ENCODE peak calls at places on chromosomes 11 and 22, in four cellular contexts. L, G, X and C are unnamed samples.
A peak's percentile ranks its signal among the peaks of the same experiment; 100 is the strongest.

GRCh38 chr11:44916797-44917196 is 33.9 kb downstream of the TP53I11 start:
- DNase-seq in L (no peak), X (no peak), G (no peak), C (peak; percentile 47)

GRCh38 chr22:30733081-30733680 is 38.5 kb downstream of the OSBP2 start:
- DNase-seq in X (no peak), L (no peak), G (no peak), C (no peak)

GRCh38 chr11:19672591-19673206 is 39.9 kb upstream of the NAV2 start:
- DNase-seq in L (no peak), X (no peak), G (no peak), C (no peak)

GRCh38 chr22:37806409-37807338 is 1.1 kb upstream of the GCAT start:
- DNase-seq in L (peak; percentile 50), X (peak; percentile 62), G (no peak), C (peak; percentile 65)

GRCh38 chr11:108609681-108610080 is 16.1 kb upstream of the EXPH5 start:
- DNase-seq in G (no peak), X (no peak), L (no peak), C (no peak)

GRCh38 chr11:8283510-8284272 is 20.0 kb upstream of the LMO1 start:
- DNase-seq in X (peak; percentile 36), L (peak; percentile 36), G (no peak), C (no peak)

GRCh38 chr22:27877501-27877900 is 41.6 kb downstream of the PITPNB start:
- DNase-seq in X (no peak), L (no peak), G (no peak), C (no peak)

GRCh38 chr22:49199224-49199623 is 628.4 kb downstream of the BRD1 start:
- DNase-seq in L (no peak), G (no peak), X (no peak), C (no peak)

GRCh38 chr11:5280582-5281102 is 10.9 kb upstream of the HBE1 start:
- DNase-seq in X (no peak), L (peak; percentile 74), G (peak; percentile 56), C (peak; percentile 13)

GRCh38 chr22:37177221-37177620 is 10.8 kb downstream of the C1QTNF6 start:
- DNase-seq in G (no peak), L (no peak), X (no peak), C (no peak)

GRCh38 chr22:38187413-38188212 is 6.0 kb upstream of the PLA2G6 start:
- DNase-seq in G (peak; percentile 43), X (no peak), L (peak; percentile 77), C (peak; percentile 31)

GRCh38 chr11:71568707-71569349 is 3.5 kb downstream of the KRTAP5-10 start:
- DNase-seq in X (no peak), L (no peak), G (no peak), C (no peak)

GRCh38 chr11:19820100-19820499 is 107.5 kb downstream of the NAV2 start:
- DNase-seq in G (peak; percentile 68), L (no peak), X (peak; percentile 55), C (no peak)

GRCh38 chr11:131533164-131533563 is 162.7 kb downstream of the NTM start:
- DNase-seq in X (no peak), G (no peak), L (no peak), C (no peak)

GRCh38 chr11:95589893-95590612 is 199.5 kb downstream of the FAM76B start:
- DNase-seq in G (no peak), L (no peak), X (no peak), C (no peak)

GRCh38 chr22:36365020-36365411 is 22.8 kb downstream of the MYH9 start:
- DNase-seq in X (peak; percentile 65), L (peak; percentile 91), G (no peak), C (peak; percentile 84)

GRCh38 chr11:65710424-65710823 is 1.6 kb upstream of the KAT5 start:
- DNase-seq in X (no peak), G (no peak), L (no peak), C (no peak)

GRCh38 chr11:33445761-33446161 is 188.6 kb downstream of the HIPK3 start:
- DNase-seq in L (no peak), G (no peak), X (no peak), C (no peak)

GRCh38 chr11:72430743-72431570 is 3.4 kb downstream of the CLPB start:
- DNase-seq in X (peak; percentile 54), G (no peak), L (peak; percentile 69), C (peak; percentile 62)

GRCh38 chr22:24582111-24582814 is 10.6 kb downstream of the LRRC75B start:
- DNase-seq in X (no peak), G (no peak), L (no peak), C (no peak)

GRCh38 chr11:114395776-114396175 is 4.5 kb downstream of the C11orf71 start:
- DNase-seq in L (no peak), X (no peak), G (no peak), C (peak; percentile 7)

GRCh38 chr11:62088331-62088933 is 35.4 kb upstream of the INCENP start:
- DNase-seq in L (no peak), X (no peak), G (no peak), C (no peak)

GRCh38 chr22:46656856-46657654 is 36.9 kb downstream of the GRAMD4 start:
- DNase-seq in X (no peak), L (no peak), G (no peak), C (no peak)

GRCh38 chr11:77140231-77140959 is 12.3 kb downstream of the MYO7A start:
- DNase-seq in L (no peak), X (peak; percentile 37), G (no peak), C (no peak)

GRCh38 chr11:78149646-78150045 is 10.2 kb upstream of the ALG8 start:
- DNase-seq in G (no peak), X (no peak), L (peak; percentile 26), C (peak; percentile 10)

GRCh38 chr22:23695141-23695540 is 4.3 kb downstream of the RGL4 start:
- DNase-seq in L (no peak), X (no peak), G (no peak), C (no peak)

GRCh38 chr11:116714902-116715301 is 57.9 kb downstream of the BUD13 start:
- DNase-seq in X (no peak), L (no peak), G (no peak), C (no peak)

GRCh38 chr11:116715383-116715782 is 57.4 kb downstream of the BUD13 start:
- DNase-seq in G (no peak), X (no peak), L (no peak), C (no peak)

GRCh38 chr11:116712428-116712827 is 60.4 kb downstream of the BUD13 start:
- DNase-seq in L (no peak), G (no peak), X (no peak), C (no peak)

GRCh38 chr11:116719102-116719501 is 53.7 kb downstream of the BUD13 start:
- DNase-seq in L (no peak), G (no peak), X (no peak), C (peak; percentile 27)

DNA sequence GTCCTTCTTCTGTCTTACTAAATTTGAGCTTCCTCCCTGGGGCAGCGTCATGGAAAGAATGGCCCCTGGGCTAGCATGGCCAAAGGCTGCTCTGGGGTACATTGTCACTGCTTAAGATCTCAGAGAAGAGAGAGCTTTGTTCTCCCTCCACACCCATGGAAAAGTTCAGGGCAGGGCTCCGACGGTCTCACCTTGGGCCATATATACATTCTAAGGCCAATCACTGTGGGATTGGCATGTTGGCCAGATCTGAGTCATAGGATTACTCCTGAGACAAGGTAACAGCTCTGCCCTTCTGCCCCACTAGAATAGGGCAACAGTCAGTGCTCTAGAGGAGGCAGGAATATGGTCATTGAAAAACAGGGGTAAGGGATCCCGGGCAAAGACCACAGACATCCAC is 56.2 kb downstream of the BUD13 start:
- DNase-seq in X (no peak), G (no peak), L (no peak), C (peak; percentile 90)
- H3K27me3 ChIP-seq in X (no peaks in the 10 kb centered on the region), G (no peaks in the 10 kb centered on the region), L (no peaks in the 10 kb centered on the region), C (no peaks in the 10 kb centered on the region)

GRCh38 chr11:555500-556174 is 4.9 kb downstream of the LMNTD2 start:
- DNase-seq in X (no peak), L (no peak), G (no peak), C (no peak)

GRCh38 chr11:553083-553948 is 7.2 kb downstream of the LMNTD2 start:
- DNase-seq in L (no peak), G (no peak), X (no peak), C (no peak)

GRCh38 chr11:553949-554398 is 6.6 kb downstream of the LMNTD2 start:
- DNase-seq in G (no peak), X (no peak), L (no peak), C (no peak)

GRCh38 chr11:554824-555499 is 5.6 kb downstream of the LMNTD2 start:
- DNase-seq in L (peak; percentile 87), G (peak; percentile 75), X (peak; percentile 83), C (peak; percentile 74)

GRCh38 chr11:554428-554823 is 6.1 kb downstream of the LMNTD2 start:
- DNase-seq in G (no peak), X (no peak), L (no peak), C (no peak)
- H3K27me3 ChIP-seq in G (no peaks in the 10 kb centered on the region), X (peaks cover 67% of the 10 kb centered on the region), L (peaks cover 34% of the 10 kb centered on the region), C (no peaks in the 10 kb centered on the region)

DNA sequence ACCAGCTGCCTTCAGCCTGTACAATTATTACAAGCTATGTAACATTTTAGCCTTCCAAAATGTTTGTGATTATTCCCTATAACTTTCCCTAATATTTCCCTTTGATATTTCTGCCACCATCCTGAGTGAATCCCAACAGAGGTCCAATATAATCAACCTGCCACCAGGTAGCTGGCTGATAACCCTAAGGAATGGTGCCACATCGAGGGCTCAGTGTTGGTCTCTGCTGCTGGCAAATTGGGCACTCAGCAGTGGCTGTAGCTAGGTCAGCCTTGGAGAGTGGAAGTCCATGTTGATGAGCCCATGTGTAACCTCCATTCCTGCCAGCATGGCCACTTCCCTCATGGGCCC is 121.2 kb downstream of the ZNF280B start:
- DNase-seq in X (no peak), L (no peak), G (no peak), C (no peak)
- H3K27me3 ChIP-seq in X (peaks cover 18% of the 10 kb centered on the region), L (peaks cover 7% of the 10 kb centered on the region), G (no peaks in the 10 kb centered on the region), C (peaks cover 5% of the 10 kb centered on the region)

GRCh38 chr22:44098966-44099530 is 74.9 kb downstream of the PARVB start:
- DNase-seq in G (no peak), X (peak; percentile 29), L (no peak), C (no peak)

GRCh38 chr22:44098021-44098739 is 74.1 kb downstream of the PARVB start:
- DNase-seq in L (no peak), X (no peak), G (no peak), C (no peak)

GRCh38 chr22:44094751-44095302 is 70.7 kb downstream of the PARVB start:
- DNase-seq in L (no peak), G (no peak), X (no peak), C (no peak)

GRCh38 chr22:44097263-44098020 is 73.3 kb downstream of the PARVB start:
- DNase-seq in G (no peak), L (no peak), X (peak; percentile 26), C (no peak)

DNA sequence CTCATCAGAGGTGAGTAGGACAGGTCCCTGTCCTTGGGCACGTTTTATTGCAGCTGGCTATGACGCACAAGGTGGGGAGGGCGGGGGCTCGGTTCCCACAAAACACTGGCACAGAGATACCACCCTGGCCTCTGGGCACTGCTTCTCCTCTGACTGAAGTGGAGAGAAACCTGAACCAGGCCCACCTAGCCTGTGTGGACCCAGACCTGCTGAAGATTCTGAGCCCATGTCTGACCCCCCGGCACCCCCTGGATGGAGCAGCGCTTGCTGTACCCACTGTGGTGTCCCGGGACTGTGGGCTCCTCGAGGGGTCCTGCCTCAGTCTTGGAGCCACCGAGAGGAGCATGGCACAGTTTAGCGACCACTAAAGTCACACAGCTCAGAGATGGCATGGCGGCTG is 72.6 kb downstream of the PARVB start:
- DNase-seq in L (no peak), X (no peak), G (no peak), C (no peak)
- H3K27me3 ChIP-seq in L (no peaks in the 10 kb centered on the region), X (no peaks in the 10 kb centered on the region), G (no peaks in the 10 kb centered on the region), C (no peaks in the 10 kb centered on the region)